ENCODE peak calls at places on chromosomes 4 and X, in six cellular contexts. One of them, this sample, is unnamed.

GRCh38 chr4:8729408-8730149 is 137.0 kb downstream of the CPZ start:
- DNase-seq in fibroblast of lung: no peak
- DNase-seq in IMR-90: no peak
- DNase-seq in neural crest cell: no peak
- DNase-seq in fibroblast of the aortic adventitia: no peak
- DNase-seq in tibial nerve: no peak
- DNase-seq in this sample: peak

GRCh38 chr4:102819588-102820365 is 7.6 kb downstream of the UBE2D3 start:
- DNase-seq in fibroblast of the aortic adventitia: no peak
- DNase-seq in IMR-90: peak
- DNase-seq in fibroblast of lung: peak
- DNase-seq in tibial nerve: no peak
- DNase-seq in neural crest cell: no peak
- DNase-seq in this sample: no peak

GRCh38 chr4:147924604-147925412 is 192.9 kb downstream of the ARHGAP10 start:
- DNase-seq in neural crest cell: peak
- DNase-seq in tibial nerve: no peak
- DNase-seq in fibroblast of the aortic adventitia: peak
- DNase-seq in fibroblast of lung: peak
- DNase-seq in IMR-90: peak
- DNase-seq in this sample: no peak

GRCh38 chr4:64095398-64095797 is 313.9 kb downstream of the TECRL start:
- DNase-seq in tibial nerve: no peak
- DNase-seq in neural crest cell: no peak
- DNase-seq in fibroblast of lung: no peak
- DNase-seq in IMR-90: no peak
- DNase-seq in fibroblast of the aortic adventitia: no peak
- DNase-seq in this sample: no peak

GRCh38 chr4:27366424-27366823 is 505.8 kb downstream of the STIM2 start:
- DNase-seq in neural crest cell: no peak
- DNase-seq in fibroblast of lung: peak
- DNase-seq in tibial nerve: no peak
- DNase-seq in fibroblast of the aortic adventitia: peak
- DNase-seq in IMR-90: no peak
- DNase-seq in this sample: no peak

GRCh38 chr4:173362666-173363065 is 8.1 kb upstream of the SAP30 start:
- DNase-seq in tibial nerve: no peak
- DNase-seq in fibroblast of lung: no peak
- DNase-seq in IMR-90: no peak
- DNase-seq in fibroblast of the aortic adventitia: no peak
- DNase-seq in neural crest cell: no peak
- DNase-seq in this sample: no peak

GRCh38 chr4:47654972-47655693 is 170.1 kb downstream of the ATP10D start:
- DNase-seq in fibroblast of the aortic adventitia: no peak
- DNase-seq in neural crest cell: no peak
- DNase-seq in IMR-90: no peak
- DNase-seq in fibroblast of lung: no peak
- DNase-seq in tibial nerve: no peak
- DNase-seq in this sample: no peak

GRCh38 chrX:49001521-49002090 is 458 bp downstream of the GRIPAP1 start:
- DNase-seq in fibroblast of the aortic adventitia: peak
- DNase-seq in neural crest cell: peak
- DNase-seq in fibroblast of lung: peak
- DNase-seq in tibial nerve: peak
- DNase-seq in IMR-90: peak
- DNase-seq in this sample: peak

GRCh38 chrX:107632291-107632690 is 4.0 kb downstream of the PRPS1 start:
- DNase-seq in IMR-90: no peak
- DNase-seq in fibroblast of lung: peak
- DNase-seq in tibial nerve: no peak
- DNase-seq in fibroblast of the aortic adventitia: peak
- DNase-seq in neural crest cell: no peak
- DNase-seq in this sample: no peak

GRCh38 chrX:129979207-129979920 is 3.1 kb upstream of the BCORL1 start:
- DNase-seq in fibroblast of the aortic adventitia: no peak
- DNase-seq in tibial nerve: no peak
- DNase-seq in IMR-90: no peak
- DNase-seq in fibroblast of lung: no peak
- DNase-seq in neural crest cell: no peak
- DNase-seq in this sample: no peak

DNA sequence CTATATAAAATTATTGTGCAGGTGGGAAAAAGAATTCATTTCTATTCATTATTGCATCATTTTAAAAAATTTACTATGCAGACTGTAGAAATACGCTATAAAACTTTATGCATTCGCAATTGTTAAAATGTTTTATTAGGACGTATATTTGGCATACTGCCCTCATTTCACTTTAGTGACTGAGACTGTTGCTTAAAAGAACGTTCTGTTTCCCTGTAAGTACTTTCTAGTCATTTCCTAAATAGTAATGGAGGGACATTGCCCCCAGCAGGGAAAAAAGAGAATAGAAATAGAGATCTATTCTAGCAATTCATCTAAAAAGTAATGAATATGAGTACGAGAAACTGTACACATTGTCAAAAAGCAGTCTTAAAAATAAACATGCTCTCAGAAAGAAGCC is 1295.8 kb upstream of the TENM3 start:
- DNase-seq in tibial nerve: no peak
- DNase-seq in fibroblast of lung: peak
- DNase-seq in neural crest cell: no peak
- DNase-seq in fibroblast of the aortic adventitia: peak
- DNase-seq in IMR-90: peak
- DNase-seq in this sample: no peak
- TF ChIP-seq CTCF in tibial nerve: no peak
- TF ChIP-seq CTCF in fibroblast of lung: peak
- TF ChIP-seq CTCF in neural crest cell: peak
- TF ChIP-seq CTCF in fibroblast of the aortic adventitia: peak
- TF ChIP-seq CTCF in IMR-90: peak
- TF ChIP-seq CTCF in this sample: no peak

GRCh38 chr4:72031868-72032619 is at the start of gene NPFFR2:
- DNase-seq in fibroblast of lung: peak
- DNase-seq in IMR-90: no peak
- DNase-seq in fibroblast of the aortic adventitia: peak
- DNase-seq in tibial nerve: no peak
- DNase-seq in neural crest cell: peak
- DNase-seq in this sample: no peak
- TF ChIP-seq CTCF in fibroblast of lung: no peak
- TF ChIP-seq CTCF in IMR-90: no peak
- TF ChIP-seq CTCF in fibroblast of the aortic adventitia: no peak
- TF ChIP-seq CTCF in tibial nerve: no peak
- TF ChIP-seq CTCF in neural crest cell: no peak
- TF ChIP-seq CTCF in this sample: no peak

GRCh38 chr4:101197350-101197749 is 150.0 kb downstream of the PPP3CA start:
- DNase-seq in fibroblast of the aortic adventitia: no peak
- DNase-seq in IMR-90: no peak
- DNase-seq in neural crest cell: no peak
- DNase-seq in tibial nerve: no peak
- DNase-seq in fibroblast of lung: no peak
- DNase-seq in this sample: no peak

GRCh38 chr4:101201421-101201820 is 145.9 kb downstream of the PPP3CA start:
- DNase-seq in tibial nerve: no peak
- DNase-seq in neural crest cell: no peak
- DNase-seq in fibroblast of lung: no peak
- DNase-seq in fibroblast of the aortic adventitia: no peak
- DNase-seq in IMR-90: no peak
- DNase-seq in this sample: no peak

GRCh38 chr4:101200561-101200960 is 146.8 kb downstream of the PPP3CA start:
- DNase-seq in IMR-90: peak
- DNase-seq in neural crest cell: no peak
- DNase-seq in tibial nerve: no peak
- DNase-seq in fibroblast of lung: peak
- DNase-seq in fibroblast of the aortic adventitia: peak
- DNase-seq in this sample: no peak

GRCh38 chr4:101198741-101199339 is 148.5 kb downstream of the PPP3CA start:
- DNase-seq in fibroblast of lung: no peak
- DNase-seq in tibial nerve: no peak
- DNase-seq in neural crest cell: no peak
- DNase-seq in IMR-90: no peak
- DNase-seq in fibroblast of the aortic adventitia: no peak
- DNase-seq in this sample: no peak

DNA sequence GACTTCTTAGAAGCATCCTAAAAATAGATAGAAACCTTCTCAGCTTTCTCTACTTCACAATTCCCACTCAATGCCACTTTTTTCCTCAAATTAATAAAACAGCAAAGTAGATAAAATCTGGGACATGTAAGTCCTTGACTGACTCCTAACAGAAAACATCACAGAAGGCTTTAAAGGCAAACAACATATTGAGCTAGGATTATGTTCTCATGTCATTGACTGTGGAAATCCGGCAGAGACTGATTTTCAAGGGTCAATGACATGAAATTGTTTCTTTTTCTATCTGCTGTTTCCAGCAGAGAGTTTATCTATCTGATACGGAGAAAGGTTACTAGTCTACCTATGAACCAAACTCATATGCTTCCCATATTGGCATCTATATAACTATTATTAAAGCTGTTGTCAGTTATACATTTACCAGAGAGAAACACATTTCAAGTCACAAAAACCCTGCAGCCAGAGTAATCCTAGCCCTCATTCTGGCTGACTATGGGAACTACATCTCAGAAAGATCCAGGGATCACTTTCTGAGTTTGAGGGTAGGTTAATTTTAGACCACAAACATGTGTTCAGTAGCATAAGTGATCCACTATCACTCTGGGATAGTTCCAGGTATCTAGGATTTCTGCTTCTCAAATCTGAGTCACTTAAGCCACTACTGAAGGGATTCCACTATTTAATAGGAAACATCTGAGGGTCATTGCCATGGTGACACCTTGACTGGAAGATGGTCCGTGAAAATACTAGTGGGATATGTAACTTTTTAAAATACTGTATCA is 147.6 kb downstream of the PPP3CA start:
- DNase-seq in IMR-90: peak
- DNase-seq in tibial nerve: no peak
- DNase-seq in neural crest cell: no peak
- DNase-seq in fibroblast of the aortic adventitia: peak
- DNase-seq in fibroblast of lung: peak
- DNase-seq in this sample: no peak
- TF ChIP-seq CTCF in IMR-90: no peak
- TF ChIP-seq CTCF in tibial nerve: no peak
- TF ChIP-seq CTCF in neural crest cell: no peak
- TF ChIP-seq CTCF in fibroblast of the aortic adventitia: no peak
- TF ChIP-seq CTCF in fibroblast of lung: no peak
- TF ChIP-seq CTCF in this sample: no peak

GRCh38 chrX:55522577-55523254 is 33.1 kb upstream of the USP51 start:
- DNase-seq in fibroblast of lung: no peak
- DNase-seq in fibroblast of the aortic adventitia: no peak
- DNase-seq in tibial nerve: no peak
- DNase-seq in neural crest cell: no peak
- DNase-seq in IMR-90: no peak
- DNase-seq in this sample: no peak

GRCh38 chrX:55521687-55522086 is 32.0 kb upstream of the USP51 start:
- DNase-seq in fibroblast of lung: no peak
- DNase-seq in IMR-90: no peak
- DNase-seq in neural crest cell: no peak
- DNase-seq in tibial nerve: no peak
- DNase-seq in fibroblast of the aortic adventitia: no peak
- DNase-seq in this sample: no peak

GRCh38 chrX:55524487-55524886 is 34.8 kb upstream of the USP51 start:
- DNase-seq in IMR-90: peak
- DNase-seq in neural crest cell: no peak
- DNase-seq in fibroblast of the aortic adventitia: peak
- DNase-seq in fibroblast of lung: no peak
- DNase-seq in tibial nerve: no peak
- DNase-seq in this sample: no peak
- TF ChIP-seq CTCF in IMR-90: no peak
- TF ChIP-seq CTCF in neural crest cell: no peak
- TF ChIP-seq CTCF in fibroblast of the aortic adventitia: no peak
- TF ChIP-seq CTCF in fibroblast of lung: no peak
- TF ChIP-seq CTCF in tibial nerve: no peak
- TF ChIP-seq CTCF in this sample: no peak

GRCh38 chrX:153628665-153629064 is 18.3 kb upstream of the DUSP9 start:
- DNase-seq in fibroblast of the aortic adventitia: no peak
- DNase-seq in tibial nerve: no peak
- DNase-seq in IMR-90: no peak
- DNase-seq in fibroblast of lung: no peak
- DNase-seq in neural crest cell: no peak
- DNase-seq in this sample: no peak
- TF ChIP-seq CTCF in fibroblast of the aortic adventitia: no peak
- TF ChIP-seq CTCF in tibial nerve: no peak
- TF ChIP-seq CTCF in IMR-90: no peak
- TF ChIP-seq CTCF in fibroblast of lung: no peak
- TF ChIP-seq CTCF in neural crest cell: no peak
- TF ChIP-seq CTCF in this sample: no peak

GRCh38 chrX:132414404-132414803 is 74.4 kb downstream of the MBNL3 start:
- DNase-seq in tibial nerve: no peak
- DNase-seq in IMR-90: no peak
- DNase-seq in neural crest cell: no peak
- DNase-seq in fibroblast of the aortic adventitia: no peak
- DNase-seq in fibroblast of lung: no peak
- DNase-seq in this sample: no peak

GRCh38 chrX:132412208-132412607 is 76.6 kb downstream of the MBNL3 start:
- DNase-seq in fibroblast of the aortic adventitia: no peak
- DNase-seq in fibroblast of lung: peak
- DNase-seq in tibial nerve: no peak
- DNase-seq in IMR-90: no peak
- DNase-seq in neural crest cell: no peak
- DNase-seq in this sample: no peak

GRCh38 chrX:132411310-132411977 is 77.4 kb downstream of the MBNL3 start:
- DNase-seq in neural crest cell: no peak
- DNase-seq in fibroblast of the aortic adventitia: no peak
- DNase-seq in fibroblast of lung: no peak
- DNase-seq in tibial nerve: no peak
- DNase-seq in IMR-90: no peak
- DNase-seq in this sample: no peak

GRCh38 chrX:132415012-132415411 is 73.8 kb downstream of the MBNL3 start:
- DNase-seq in IMR-90: no peak
- DNase-seq in tibial nerve: no peak
- DNase-seq in fibroblast of the aortic adventitia: no peak
- DNase-seq in fibroblast of lung: no peak
- DNase-seq in neural crest cell: no peak
- DNase-seq in this sample: no peak

GRCh38 chrX:132413459-132413858 is 75.4 kb downstream of the MBNL3 start:
- DNase-seq in fibroblast of lung: no peak
- DNase-seq in tibial nerve: no peak
- DNase-seq in neural crest cell: no peak
- DNase-seq in IMR-90: no peak
- DNase-seq in fibroblast of the aortic adventitia: no peak
- DNase-seq in this sample: no peak
- TF ChIP-seq CTCF in fibroblast of lung: no peak
- TF ChIP-seq CTCF in tibial nerve: no peak
- TF ChIP-seq CTCF in neural crest cell: no peak
- TF ChIP-seq CTCF in IMR-90: no peak
- TF ChIP-seq CTCF in fibroblast of the aortic adventitia: no peak
- TF ChIP-seq CTCF in this sample: no peak

GRCh38 chr4:3073158-3074077 is 920 bp downstream of the HTT-AS start:
- DNase-seq in fibroblast of the aortic adventitia: no peak
- DNase-seq in fibroblast of lung: no peak
- DNase-seq in neural crest cell: peak
- DNase-seq in IMR-90: no peak
- DNase-seq in tibial nerve: no peak
- DNase-seq in this sample: no peak
- TF ChIP-seq CTCF in fibroblast of the aortic adventitia: no peak
- TF ChIP-seq CTCF in fibroblast of lung: no peak
- TF ChIP-seq CTCF in neural crest cell: no peak
- TF ChIP-seq CTCF in IMR-90: no peak
- TF ChIP-seq CTCF in tibial nerve: no peak
- TF ChIP-seq CTCF in this sample: no peak